ENCODE peak calls at places on chromosomes 16 and 17, in four cellular contexts. P is GM13976, U is epithelial cell of esophagus, G is heart left ventricle. E is an unnamed sample.

GRCh38 chr16:7268182-7268581 is 64.5 kb upstream of the RBFOX1 start:
- DNase-seq in G (no peak), U (peak; percentile 1), P (peak; percentile 8), E (no peak)

GRCh38 chr16:2664522-2665096 is 17.7 kb upstream of the KCTD5 start:
- DNase-seq in U (peak; percentile 72), P (no peak), G (no peak), E (no peak)

GRCh38 chr16:9008335-9009260 is 44.9 kb upstream of the USP7 start:
- DNase-seq in U (peak; percentile 55), G (peak; percentile 82), P (peak; percentile 93), E (peak; percentile 33)

GRCh38 chr17:74738051-74738996 is 1.3 kb downstream of the RAB37 start:
- DNase-seq in P (peak; percentile 90), G (peak; percentile 80), U (no peak), E (no peak)

GRCh38 chr16:83945587-83945986 is 7.5 kb upstream of the OSGIN1 start:
- DNase-seq in G (no peak), U (no peak), P (no peak), E (no peak)

GRCh38 chr17:56125830-56126819 is 27.1 kb upstream of the ANKFN1 start:
- DNase-seq in U (peak; percentile 15), G (no peak), P (no peak), E (no peak)

GRCh38 chr17:68759343-68760140 is 158.4 kb upstream of the FAM20A start:
- DNase-seq in P (peak; percentile 82), U (peak; percentile 94), G (peak; percentile 86), E (peak; percentile 55)

GRCh38 chr17:65677932-65678331 is 116.5 kb upstream of the AXIN2 start:
- DNase-seq in P (no peak), U (peak; percentile 32), G (no peak), E (peak; percentile 18)

GRCh38 chr16:7313170-7313569 is 19.5 kb upstream of the RBFOX1 start:
- DNase-seq in P (no peak), U (no peak), G (no peak), E (no peak)

GRCh38 chr16:4212934-4213296 is 29.0 kb downstream of the SRL start:
- DNase-seq in P (no peak), U (peak; percentile 52), G (no peak), E (no peak)

GRCh38 chr16:56600398-56600999 is 7.9 kb upstream of the MT2A start:
- DNase-seq in P (peak; percentile 61), G (no peak), U (peak; percentile 72), E (no peak)

E was measured in foreskin keratinocyte.